ENCODE peak calls at places on chromosomes 1 and 21, in eight cellular contexts. K is GM23338; G is astrocyte of the cerebellum; W is naive thymus-derived CD4-positive, alpha-beta T cell; I is activated T-cell treated with anti-CD3 and anti-CD28 coated beads for 24 hours; J is activated naive CD4-positive, alpha-beta T cell treated with anti-CD3 and anti-CD28 coated beads for 36 hours; L is stimulated activated CD4-positive, alpha-beta T cell treated with anti-CD3 and anti-CD28 coated beads, Interleukin-15, amount 100 ng/mL, for 24 hours; Q is glomerular endothelial cell. Y is an unnamed sample.

GRCh38 chr1:53792751-53793150 is 45.3 kb downstream of the NDC1 start:
- DNase-seq in K (no peak), G (no peak), W (no peak), I (no peak), J (no peak), L (no peak), Q (no peak), Y (no peak)

GRCh38 chr21:44706026-44706705 is 5.2 kb downstream of the TSPEAR start:
- DNase-seq in K (peak), G (no peak), W (no peak), I (no peak), J (no peak), L (no peak), Q (no peak), Y (no peak)

GRCh38 chr1:205504311-205505075 is at the start of gene CDK18:
- DNase-seq in K (peak), G (no peak), W (peak), I (peak), J (peak), L (peak), Q (no peak), Y (peak)

GRCh38 chr1:212459656-212460055 is 26.9 kb downstream of the NENF start:
- DNase-seq in K (no peak), G (no peak), W (no peak), I (no peak), J (no peak), L (no peak), Q (no peak), Y (no peak)

GRCh38 chr1:92482665-92483441 is 3.9 kb downstream of the GFI1 start:
- DNase-seq in K (peak), G (no peak), W (no peak), I (no peak), J (peak), L (peak), Q (no peak), Y (peak)

GRCh38 chr1:11042995-11043874 is 3.8 kb downstream of the MASP2 start:
- DNase-seq in K (no peak), G (no peak), W (no peak), I (no peak), J (no peak), L (no peak), Q (no peak), Y (no peak)

GRCh38 chr1:3101127-3101939 is 32.3 kb downstream of the PRDM16 start:
- DNase-seq in K (no peak), G (no peak), W (no peak), I (no peak), J (no peak), L (no peak), Q (no peak), Y (no peak)

GRCh38 chr1:19169642-19170041 is 40.4 kb downstream of the UBR4 start:
- DNase-seq in K (no peak), G (no peak), W (no peak), I (no peak), J (no peak), L (no peak), Q (no peak), Y (no peak)

GRCh38 chr1:10530756-10531155 is 56.0 kb downstream of the PEX14 start:
- DNase-seq in K (no peak), G (peak), W (no peak), I (no peak), J (no peak), L (no peak), Q (no peak), Y (no peak)

GRCh38 chr1:195754297-195754696 is 853.9 kb downstream of the KCNT2 start:
- DNase-seq in K (no peak), G (no peak), W (no peak), I (no peak), J (no peak), L (no peak), Q (no peak), Y (no peak)

GRCh38 chr21:44920694-44921604 is at the start of gene ITGB2:
- DNase-seq in K (peak), G (no peak), W (no peak), I (no peak), J (peak), L (peak), Q (no peak), Y (no peak)

GRCh38 chr1:35191429-35192055 is 1.4 kb downstream of the SFPQ start:
- DNase-seq in K (no peak), G (no peak), W (no peak), I (no peak), J (no peak), L (no peak), Q (no peak), Y (no peak)

GRCh38 chr1:45543599-45544417 is 6.8 kb upstream of the AKR1A1 start:
- DNase-seq in K (peak), G (no peak), W (peak), I (peak), J (peak), L (peak), Q (peak), Y (no peak)